ENCODE peak calls at places on chromosomes 1 and 21, in seven cellular contexts. L, A, H, N, Y, B and E are unnamed samples.

GRCh38 chr1:198125995-198126758 is 30.6 kb upstream of the NEK7 start:
- DNase-seq in L (no peak), A (peak), H (peak), N (no peak), Y (peak), B (no peak), E (peak)

GRCh38 chr1:176626572-176627061 is 163.6 kb downstream of the PAPPA2 start:
- DNase-seq in L (no peak), A (no peak), H (no peak), N (no peak), Y (no peak), B (no peak), E (no peak)

GRCh38 chr1:245837741-245838140 is 669.3 kb downstream of the SMYD3 start:
- DNase-seq in L (no peak), A (peak), H (peak), N (no peak), Y (peak), B (no peak), E (peak)

GRCh38 chr1:42325014-42325402 is 10.0 kb downstream of the FOXJ3 start:
- DNase-seq in L (no peak), A (no peak), H (no peak), N (no peak), Y (no peak), B (no peak), E (no peak)

GRCh38 chr1:116163533-116163932 is 52.3 kb downstream of the MAB21L3 start:
- DNase-seq in L (no peak), A (no peak), H (no peak), N (no peak), Y (no peak), B (no peak), E (no peak)

GRCh38 chr1:117146570-117147340 is 25.2 kb upstream of the TRIM45 start:
- DNase-seq in L (no peak), A (peak), H (peak), N (no peak), Y (peak), B (no peak), E (peak)

GRCh38 chr1:160108888-160109662 is 6.5 kb upstream of the ATP1A2 start:
- DNase-seq in L (no peak), A (peak), H (peak), N (peak), Y (no peak), B (peak), E (peak)

GRCh38 chr1:162397039-162397448 is 14.9 kb downstream of the SH2D1B start:
- DNase-seq in L (no peak), A (no peak), H (no peak), N (no peak), Y (no peak), B (no peak), E (no peak)

GRCh38 chr21:23968722-23969647 is 1638.3 kb downstream of the MRPL39 start:
- DNase-seq in L (no peak), A (no peak), H (no peak), N (peak), Y (peak), B (peak), E (peak)

GRCh38 chr21:26572668-26573381 is at the start of gene CYYR1:
- DNase-seq in L (no peak), A (peak), H (no peak), N (no peak), Y (no peak), B (peak), E (peak)

GRCh38 chr1:16246961-16247360 is 10.0 kb upstream of the CPLANE2 start:
- DNase-seq in L (no peak), A (no peak), H (no peak), N (no peak), Y (no peak), B (no peak), E (no peak)

GRCh38 chr1:233654667-233655432 is 40.9 kb downstream of the KCNK1 start:
- DNase-seq in L (no peak), A (no peak), H (peak), N (no peak), Y (no peak), B (no peak), E (no peak)

GRCh38 chr21:18529253-18529652 is 125.7 kb upstream of the TMPRSS15 start:
- DNase-seq in L (peak), A (no peak), H (peak), N (no peak), Y (peak), B (no peak), E (peak)

GRCh38 chr1:217590598-217590997 is 40.3 kb downstream of the GPATCH2 start:
- DNase-seq in L (no peak), A (no peak), H (no peak), N (no peak), Y (no peak), B (no peak), E (no peak)

GRCh38 chr1:111270781-111271463 is 19.7 kb upstream of the CHIA start:
- DNase-seq in L (no peak), A (no peak), H (no peak), N (peak), Y (no peak), B (no peak), E (no peak)

GRCh38 chr1:167713330-167714081 is 8.3 kb upstream of the MPZL1 start:
- DNase-seq in L (no peak), A (peak), H (no peak), N (peak), Y (no peak), B (peak), E (peak)

GRCh38 chr1:6485140-6485936 is 6.1 kb downstream of the PLEKHG5 start:
- DNase-seq in L (no peak), A (peak), H (no peak), N (no peak), Y (no peak), B (peak), E (peak)

GRCh38 chr21:43736224-43736883 is 17.4 kb downstream of the PDXK start:
- DNase-seq in L (no peak), A (no peak), H (no peak), N (no peak), Y (no peak), B (no peak), E (no peak)

GRCh38 chr1:50419192-50419906 is 3.9 kb downstream of the DMRTA2 start:
- DNase-seq in L (no peak), A (peak), H (no peak), N (no peak), Y (no peak), B (peak), E (peak)

GRCh38 chr1:53376742-53377437 is 49.0 kb upstream of the LRP8 start:
- DNase-seq in L (no peak), A (no peak), H (no peak), N (peak), Y (no peak), B (no peak), E (no peak)

GRCh38 chr1:36382231-36382630 is 3.5 kb downstream of the STK40 start:
- DNase-seq in L (no peak), A (no peak), H (no peak), N (no peak), Y (no peak), B (no peak), E (no peak)

GRCh38 chr1:32307313-32307712 is 15.4 kb downstream of the HDAC1 start:
- DNase-seq in L (no peak), A (no peak), H (peak), N (no peak), Y (no peak), B (no peak), E (no peak)

GRCh38 chr1:27789511-27790154 is 16.6 kb downstream of the STX12 start:
- DNase-seq in L (no peak), A (peak), H (peak), N (no peak), Y (peak), B (no peak), E (peak)

GRCh38 chr21:25296239-25296638 is 311.0 kb downstream of the MRPL39 start:
- DNase-seq in L (no peak), A (no peak), H (no peak), N (no peak), Y (no peak), B (no peak), E (no peak)

GRCh38 chr1:109535481-109535880 is 4.2 kb upstream of the GPR61 start:
- DNase-seq in L (no peak), A (no peak), H (no peak), N (no peak), Y (no peak), B (no peak), E (no peak)

GRCh38 chr1:93607814-93608187 is 73.8 kb downstream of the BCAR3 start:
- DNase-seq in L (no peak), A (peak), H (peak), N (peak), Y (no peak), B (no peak), E (no peak)

GRCh38 chr1:96683931-96684330 is 37.7 kb upstream of the PTBP2 start:
- DNase-seq in L (no peak), A (no peak), H (no peak), N (no peak), Y (no peak), B (no peak), E (no peak)

GRCh38 chr1:92544756-92545165 is 58.0 kb upstream of the GFI1 start:
- DNase-seq in L (no peak), A (no peak), H (no peak), N (no peak), Y (no peak), B (no peak), E (peak)

GRCh38 chr1:60052634-60053033 is 20.9 kb downstream of the C1orf87 start:
- DNase-seq in L (no peak), A (no peak), H (no peak), N (no peak), Y (no peak), B (no peak), E (no peak)